ENCODE peak calls at places on chromosome X, in seven cellular contexts. J is cardiac muscle cell, S is adipocyte, W is pancreas, G is mucosa of descending colon, L is suprapubic skin, B is heart right ventricle. Z is an unnamed sample.

GRCh38 chrX:115632455-115632854 is 71.5 kb downstream of the PLS3 start:
- DNase-seq in J (no peak), S (no peak), W (no peak), G (no peak), L (no peak), B (no peak), Z (no peak)

GRCh38 chrX:140505421-140506337 is 810 bp upstream of the SOX3 start:
- DNase-seq in J (no peak), S (no peak), W (no peak), G (no peak), L (no peak), B (no peak), Z (no peak)

GRCh38 chrX:17377047-17377692 is 2.2 kb downstream of the NHS start:
- DNase-seq in J (peak; percentile 36), S (peak; percentile 72), W (no peak), G (peak; percentile 62), L (no peak), B (peak; percentile 20), Z (no peak)

GRCh38 chrX:120450163-120450562 is 18.9 kb downstream of the LAMP2 start:
- DNase-seq in J (peak; percentile 6), S (peak; percentile 28), W (no peak), G (no peak), L (no peak), B (no peak), Z (no peak)

GRCh38 chrX:102950908-102951866 is 14.1 kb downstream of the RAB40AL start:
- DNase-seq in J (peak; percentile 53), S (peak; percentile 65), W (peak; percentile 66), G (no peak), L (no peak), B (no peak), Z (peak; percentile 68)

GRCh38 chrX:136954930-136955329 is 74.4 kb upstream of the RBMX start:
- DNase-seq in J (peak; percentile 16), S (peak; percentile 69), W (no peak), G (no peak), L (no peak), B (no peak), Z (no peak)

GRCh38 chrX:538311-538710 is 92.3 kb upstream of the SHOX start:
- DNase-seq in J (no peak), S (no peak), W (no peak), G (no peak), L (no peak), B (no peak), Z (no peak)

GRCh38 chrX:39652336-39652735 is 445.4 kb downstream of the BCOR start:
- DNase-seq in J (no peak), S (peak; percentile 31), W (no peak), G (no peak), L (no peak), B (no peak), Z (no peak)

GRCh38 chrX:107451754-107452153 is 2.3 kb downstream of the FRMPD3 start:
- DNase-seq in J (peak; percentile 52), S (no peak), W (no peak), G (no peak), L (no peak), B (no peak), Z (no peak)

DNA sequence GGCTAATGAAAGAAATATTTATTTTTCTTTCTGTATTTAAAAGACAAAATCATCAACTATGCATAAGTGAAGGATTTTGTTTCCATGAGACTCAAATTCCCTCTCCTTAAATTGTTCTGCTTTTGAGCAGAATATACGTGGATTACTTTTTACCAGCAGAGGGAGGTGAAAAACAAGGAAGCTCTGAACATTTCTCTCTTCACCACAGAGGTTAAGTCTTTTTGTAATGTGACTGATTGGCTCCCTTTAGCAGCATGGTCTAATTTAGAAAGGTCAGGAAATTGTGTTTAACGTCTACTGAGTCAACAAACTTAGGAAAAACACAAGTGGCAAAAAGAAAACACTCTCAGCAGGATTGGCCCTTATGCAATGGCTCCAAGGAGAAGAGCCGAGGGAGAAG is 55.1 kb upstream of the F9 start:
- DNase-seq in J (no peak), S (no peak), W (no peak), G (no peak), L (no peak), B (no peak), Z (no peak)
- H3K4me1 ChIP-seq in J (no peaks in the 10 kb centered on the region), S (no peaks in the 10 kb centered on the region), W (no peaks in the 10 kb centered on the region), G (no peaks in the 10 kb centered on the region), L (no peaks in the 10 kb centered on the region), B (no peaks in the 10 kb centered on the region), Z (no peaks in the 10 kb centered on the region)

GRCh38 chrX:153921511-153922285 is 4.4 kb downstream of the ARHGAP4 start:
- DNase-seq in J (no peak), S (no peak), W (no peak), G (peak; percentile 49), L (no peak), B (no peak), Z (peak; percentile 70)

GRCh38 chrX:153920546-153920945 is 5.5 kb downstream of the ARHGAP4 start:
- DNase-seq in J (no peak), S (no peak), W (no peak), G (no peak), L (no peak), B (no peak), Z (no peak)

GRCh38 chrX:153922932-153923857 is 2.9 kb downstream of the ARHGAP4 start:
- DNase-seq in J (no peak), S (peak; percentile 66), W (peak; percentile 87), G (peak; percentile 66), L (peak; percentile 83), B (peak; percentile 82), Z (peak; percentile 69)

GRCh38 chrX:153921070-153921469 is 5.0 kb downstream of the ARHGAP4 start:
- DNase-seq in J (no peak), S (no peak), W (no peak), G (no peak), L (no peak), B (no peak), Z (no peak)

DNA sequence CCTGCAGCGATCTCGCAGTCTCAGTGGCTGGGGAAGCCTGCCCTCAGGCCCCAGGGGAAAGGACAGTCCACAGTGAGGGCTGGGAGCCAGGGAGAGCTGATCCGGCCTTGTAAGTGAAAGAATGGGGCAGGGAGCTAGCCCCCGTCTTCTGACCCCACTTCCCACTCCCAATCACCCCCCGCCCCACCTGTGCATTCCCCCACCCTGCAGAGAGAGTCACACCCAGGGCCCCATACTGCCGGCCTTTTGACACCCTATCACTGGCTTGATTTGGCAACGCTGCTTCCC is 3.8 kb downstream of the ARHGAP4 start:
- DNase-seq in J (no peak), S (no peak), W (no peak), G (no peak), L (peak; percentile 59), B (no peak), Z (no peak)
- H3K4me3 ChIP-seq in J (no peak overlapping the region), S (no peak overlapping the region), W (no peak overlapping the region), G (no peak overlapping the region), L (no peak overlapping the region), B (no peak overlapping the region), Z (peak overlapping the region; percentile 59)

GRCh38 chrX:73069365-73070035 is 9.8 kb downstream of the PABPC1L2A start:
- DNase-seq in J (no peak), S (no peak), W (peak; percentile 46), G (no peak), L (no peak), B (no peak), Z (no peak)

DNA sequence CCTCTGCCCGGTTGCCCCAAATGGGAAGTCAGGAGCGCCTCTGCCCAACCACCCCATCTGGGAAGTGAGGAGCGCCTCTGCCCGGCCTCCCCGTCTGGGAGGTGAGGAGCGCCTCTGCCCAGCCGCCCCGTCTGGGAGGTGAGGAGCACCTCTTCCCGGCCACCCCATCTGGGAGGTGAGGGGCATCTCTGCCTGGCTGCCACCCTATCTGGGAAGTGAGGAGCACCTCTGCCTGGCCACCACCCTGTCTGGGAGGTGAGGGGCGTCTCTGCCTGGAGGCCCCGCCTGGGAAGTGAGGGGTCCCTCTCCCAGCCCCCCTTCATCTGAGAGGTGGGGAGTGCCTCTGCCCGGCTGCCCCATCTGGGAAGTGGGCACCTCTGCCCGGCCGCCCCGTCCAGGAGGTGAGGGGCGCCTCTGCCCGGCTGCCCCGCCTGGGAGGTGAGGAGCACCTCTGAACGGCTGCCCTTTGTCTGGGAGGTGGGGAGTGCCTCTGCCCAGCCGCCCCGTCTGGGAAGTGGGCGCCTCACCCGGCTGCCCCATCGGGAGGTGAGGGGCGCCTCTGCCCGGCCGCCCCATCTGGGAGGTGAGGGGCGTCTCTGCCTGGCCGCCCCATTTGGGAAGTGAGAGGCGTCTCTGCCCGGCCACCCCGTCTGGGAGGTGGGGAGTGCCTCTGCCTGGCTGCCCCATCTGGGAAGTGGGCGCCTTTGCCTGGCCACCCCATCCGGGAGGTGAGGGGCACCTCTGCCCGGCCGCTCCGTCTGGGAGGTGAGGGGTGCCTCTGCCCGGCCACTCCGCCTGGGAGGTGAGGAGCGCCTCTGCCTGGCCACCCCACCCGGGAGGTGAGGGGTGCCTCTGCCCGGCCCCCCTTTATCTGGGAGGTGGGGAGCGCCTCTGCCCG is 10.6 kb downstream of the PABPC1L2A start:
- DNase-seq in J (no peak), S (no peak), W (peak; percentile 43), G (no peak), L (no peak), B (no peak), Z (no peak)
- H3K9me3 ChIP-seq in J (no peaks in the 10 kb centered on the region), S (peaks cover 26% of the 10 kb centered on the region), W (no peaks in the 10 kb centered on the region), G (no peaks in the 10 kb centered on the region), L (no peaks in the 10 kb centered on the region), B (no peaks in the 10 kb centered on the region), Z (no peaks in the 10 kb centered on the region)

GRCh38 chrX:38102240-38102639 is 95.9 kb downstream of the SYTL5 start:
- DNase-seq in J (no peak), S (no peak), W (no peak), G (no peak), L (no peak), B (no peak), Z (no peak)

GRCh38 chrX:38107028-38107427 is 100.7 kb downstream of the SYTL5 start:
- DNase-seq in J (no peak), S (no peak), W (no peak), G (no peak), L (no peak), B (no peak), Z (no peak)

GRCh38 chrX:38102875-38103274 is 96.5 kb downstream of the SYTL5 start:
- DNase-seq in J (no peak), S (no peak), W (no peak), G (no peak), L (no peak), B (no peak), Z (no peak)

GRCh38 chrX:38105216-38105725 is 98.9 kb downstream of the SYTL5 start:
- DNase-seq in J (no peak), S (no peak), W (no peak), G (no peak), L (no peak), B (no peak), Z (no peak)

DNA sequence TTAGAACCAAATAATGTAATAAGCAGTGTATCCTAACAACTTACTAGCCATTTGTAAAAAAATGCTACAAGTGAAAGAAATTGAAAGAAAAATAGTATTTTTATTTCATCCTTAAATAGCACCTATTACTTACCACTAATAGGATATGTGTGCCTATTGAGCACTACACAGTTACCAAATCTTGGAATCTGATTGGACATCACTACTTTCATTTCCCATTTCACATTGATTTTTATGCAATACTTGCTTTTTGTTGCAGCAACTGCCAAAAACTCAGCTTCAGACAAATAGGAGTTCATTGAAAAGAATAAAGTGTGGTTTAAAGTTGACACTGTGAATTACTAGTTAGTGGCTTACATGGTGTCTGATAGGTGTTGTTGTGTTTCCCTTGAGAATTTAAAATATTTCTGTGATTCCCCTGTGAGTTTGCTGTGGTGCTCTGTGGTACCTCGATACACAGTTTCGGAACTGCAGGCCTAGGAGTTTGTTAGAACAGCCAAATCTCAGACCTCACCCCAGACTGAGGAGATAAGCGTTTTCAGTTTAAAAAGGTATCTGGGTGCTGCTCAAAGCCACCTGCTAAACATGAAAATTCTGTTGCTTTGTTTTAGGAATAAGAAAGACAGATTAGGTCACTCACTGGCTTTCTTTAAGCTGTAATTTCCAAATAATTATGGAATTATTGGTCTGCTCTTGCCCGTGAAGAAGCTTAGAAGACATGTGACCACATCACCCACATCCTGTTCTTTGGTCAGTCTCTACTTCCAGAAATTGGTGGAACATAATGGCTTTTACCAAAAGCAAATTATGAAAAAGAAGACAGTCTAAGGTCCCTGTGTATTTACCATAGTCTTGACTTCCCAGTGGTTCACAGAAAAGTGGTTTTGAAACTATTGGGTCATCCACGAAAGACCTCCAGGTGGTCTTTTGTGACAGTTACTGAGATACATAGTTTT is 97.8 kb downstream of the SYTL5 start:
- DNase-seq in J (no peak), S (no peak), W (no peak), G (no peak), L (no peak), B (no peak), Z (no peak)
- H3K4me1 ChIP-seq in J (no peaks in the 10 kb centered on the region), S (peaks cover 8% of the 10 kb centered on the region), W (no peaks in the 10 kb centered on the region), G (no peaks in the 10 kb centered on the region), L (peaks cover 3% of the 10 kb centered on the region), B (no peaks in the 10 kb centered on the region), Z (no peaks in the 10 kb centered on the region)